ENCODE peak calls at places on chromosomes 7 and 10, in four cellular contexts. T is IMR-90, C is H9, G is H1. E is an unnamed sample.
A peak's percentile ranks its signal among the peaks of the same experiment; 100 is the strongest.

GRCh38 chr10:80694930-80695329 is 157.2 kb downstream of the SH2D4B start:
- DNase-seq in T (no peak), C (no peak), G (peak; percentile 39), E (no peak)

GRCh38 chr7:2353650-2354172 is 916 bp upstream of the EIF3B start:
- DNase-seq in T (peak; percentile 86), C (peak; percentile 88), G (no peak), E (peak; percentile 92)

GRCh38 chr10:79937661-79938226 is 11.2 kb downstream of the SFTPD start:
- DNase-seq in T (no peak), C (peak; percentile 9), G (peak; percentile 28), E (no peak)

GRCh38 chr7:135858379-135858778 is 109.8 kb upstream of the FAM180A start:
- DNase-seq in T (no peak), C (no peak), G (no peak), E (no peak)

GRCh38 chr10:43667736-43668371 is 19.2 kb upstream of the ZNF32 start:
- DNase-seq in T (no peak), C (no peak), G (no peak), E (no peak)

GRCh38 chr10:11846542-11846941 is 23.4 kb downstream of the PROSER2 start:
- DNase-seq in T (peak; percentile 9), C (no peak), G (no peak), E (no peak)

GRCh38 chr10:43884516-43885105 is 235.9 kb upstream of the ZNF32 start:
- DNase-seq in T (no peak), C (no peak), G (peak; percentile 16), E (no peak)

GRCh38 chr7:53642361-53642760 is 606.9 kb downstream of the POM121L12 start:
- DNase-seq in T (no peak), C (no peak), G (no peak), E (peak; percentile 30)

GRCh38 chr7:64183126-64183742 is 23.8 kb upstream of the ZNF735 start:
- DNase-seq in T (no peak), C (no peak), G (peak; percentile 52), E (no peak)

GRCh38 chr10:86652361-86653202 is 1.8 kb upstream of the OPN4 start:
- DNase-seq in T (peak; percentile 21), C (peak; percentile 31), G (no peak), E (no peak)

GRCh38 chr10:117778241-117778640 is 235.7 kb downstream of the EMX2 start:
- DNase-seq in T (no peak), C (no peak), G (no peak), E (no peak)

GRCh38 chr7:20132596-20132995 is 84.6 kb downstream of the MACC1 start:
- DNase-seq in T (no peak), C (no peak), G (no peak), E (peak; percentile 47)

GRCh38 chr10:121618906-121619305 is 20.7 kb upstream of the FGFR2 start:
- DNase-seq in T (no peak), C (no peak), G (no peak), E (no peak)

GRCh38 chr10:44334621-44335184 is 50.2 kb downstream of the CXCL12 start:
- DNase-seq in T (peak; percentile 89), C (no peak), G (no peak), E (no peak)

GRCh38 chr7:44145969-44146897 is 5.1 kb upstream of the MYL7 start:
- DNase-seq in T (peak; percentile 12), C (peak; percentile 96), G (peak; percentile 92), E (peak; percentile 95)

GRCh38 chr10:88019753-88020152 is 156.3 kb downstream of the PTEN start:
- DNase-seq in T (peak; percentile 63), C (no peak), G (no peak), E (no peak)

GRCh38 chr10:5574642-5575131 is 49.9 kb downstream of the CALML3 start:
- DNase-seq in T (no peak), C (no peak), G (no peak), E (no peak)

GRCh38 chr7:47937065-47937687 is 11.1 kb downstream of the PKD1L1 start:
- DNase-seq in T (no peak), C (no peak), G (no peak), E (no peak)

GRCh38 chr7:2288986-2289611 is 25.1 kb downstream of the SNX8 start:
- DNase-seq in T (no peak), C (no peak), G (no peak), E (no peak)

GRCh38 chr7:152854386-152854785 is 94.8 kb downstream of the ACTR3B start:
- DNase-seq in T (no peak), C (no peak), G (no peak), E (no peak)

GRCh38 chr7:150451833-150452431 is 1.5 kb downstream of the GIMAP8 start:
- DNase-seq in T (no peak), C (no peak), G (no peak), E (no peak)

GRCh38 chr7:54788664-54789063 is 29.7 kb upstream of the SEC61G start:
- DNase-seq in T (peak; percentile 96), C (peak; percentile 72), G (no peak), E (peak; percentile 92)

GRCh38 chr7:137874390-137874789 is 27.6 kb upstream of the DGKI start:
- DNase-seq in T (peak; percentile 91), C (no peak), G (no peak), E (no peak)

GRCh38 chr10:5906651-5907050 is 16.6 kb downstream of the FBH1 start:
- DNase-seq in T (no peak), C (no peak), G (no peak), E (no peak)

GRCh38 chr10:1625731-1626130 is 111.6 kb downstream of the ADARB2 start:
- DNase-seq in T (no peak), C (no peak), G (no peak), E (no peak)

GRCh38 chr7:82810558-82811259 is 352.0 kb downstream of the PCLO start:
- DNase-seq in T (peak; percentile 83), C (no peak), G (no peak), E (peak; percentile 72)

GRCh38 chr7:80218723-80219122 is 84.1 kb downstream of the GNAI1 start:
- DNase-seq in T (peak; percentile 95), C (no peak), G (no peak), E (no peak)

GRCh38 chr7:64619705-64620104 is 46.2 kb upstream of the ZNF107 start:
- DNase-seq in T (no peak), C (no peak), G (no peak), E (peak; percentile 25)

GRCh38 chr7:146575903-146576302 is 459.3 kb downstream of the CNTNAP2 start:
- DNase-seq in T (no peak), C (no peak), G (no peak), E (no peak)

GRCh38 chr10:114943000-114943399 is 5.0 kb downstream of the TRUB1 start:
- DNase-seq in T (no peak), C (no peak), G (no peak), E (no peak)

GRCh38 chr7:55288070-55288824 is 76.9 kb upstream of the LANCL2 start:
- DNase-seq in T (no peak), C (no peak), G (no peak), E (no peak)

GRCh38 chr7:105587899-105588690 is 6.8 kb upstream of the EFCAB10 start:
- DNase-seq in T (peak; percentile 27), C (no peak), G (no peak), E (peak; percentile 47)

GRCh38 chr7:130234078-130234477 is 26.4 kb downstream of the SSMEM1 start:
- DNase-seq in T (no peak), C (no peak), G (no peak), E (no peak)

GRCh38 chr7:117828831-117829230 is 44.4 kb downstream of the CTTNBP2 start:
- DNase-seq in T (no peak), C (no peak), G (no peak), E (no peak)

GRCh38 chr7:117829450-117829849 is 43.8 kb downstream of the CTTNBP2 start:
- DNase-seq in T (no peak), C (no peak), G (no peak), E (no peak)

GRCh38 chr7:117824605-117825004 is 48.6 kb downstream of the CTTNBP2 start:
- DNase-seq in T (no peak), C (no peak), G (no peak), E (no peak)

GRCh38 chr7:117827861-117828260 is 45.4 kb downstream of the CTTNBP2 start:
- DNase-seq in T (peak; percentile 91), C (no peak), G (no peak), E (peak; percentile 47)

DNA sequence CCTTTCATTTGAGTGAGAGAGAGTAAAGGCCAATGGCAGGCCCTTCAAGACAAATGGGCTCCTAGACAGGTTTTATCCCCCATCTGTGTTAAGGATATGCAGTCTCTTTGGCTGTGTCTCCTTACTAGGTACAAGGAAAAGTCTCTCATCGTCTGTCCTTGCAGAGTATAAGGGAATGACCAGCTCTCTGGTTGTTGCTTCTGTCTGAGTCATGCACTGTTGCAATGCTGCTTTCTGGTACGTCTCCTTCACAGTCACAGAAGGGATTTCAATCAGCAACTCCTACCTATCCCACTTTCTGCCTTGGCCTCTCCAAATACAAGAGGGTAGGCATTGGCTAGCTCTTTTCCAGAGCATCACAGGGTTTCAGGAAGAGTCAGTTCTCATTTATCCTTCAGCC is 48.1 kb downstream of the CTTNBP2 start:
- DNase-seq in T (peak; percentile 90), C (no peak), G (no peak), E (no peak)
- H3K56ac ChIP-seq in T (no peak overlapping the region), C (no peak overlapping the region), G (no peak overlapping the region), E (no peak overlapping the region)

GRCh38 chr7:15130666-15131541 is 228.4 kb upstream of the DGKB start:
- DNase-seq in T (peak; percentile 58), C (no peak), G (no peak), E (no peak)
- H3K23ac ChIP-seq in T (no peak overlapping the region), C (no peak overlapping the region), G (no peak overlapping the region), E (no peak overlapping the region)

GRCh38 chr10:130801276-130801675 is 510.2 kb downstream of the TCERG1L start:
- DNase-seq in T (no peak), C (no peak), G (no peak), E (no peak)
- H3K27me3 ChIP-seq in T (no peaks in the 10 kb centered on the region), C (no peaks in the 10 kb centered on the region), G (no peaks in the 10 kb centered on the region), E (no peaks in the 10 kb centered on the region)

GRCh38 chr10:30557884-30558283 is 71.7 kb downstream of the LYZL2 start:
- DNase-seq in T (peak; percentile 47), C (no peak), G (no peak), E (peak; percentile 95)
- H3K56ac ChIP-seq in T (no peak overlapping the region), C (no peak overlapping the region), G (no peak overlapping the region), E (no peak overlapping the region)

DNA sequence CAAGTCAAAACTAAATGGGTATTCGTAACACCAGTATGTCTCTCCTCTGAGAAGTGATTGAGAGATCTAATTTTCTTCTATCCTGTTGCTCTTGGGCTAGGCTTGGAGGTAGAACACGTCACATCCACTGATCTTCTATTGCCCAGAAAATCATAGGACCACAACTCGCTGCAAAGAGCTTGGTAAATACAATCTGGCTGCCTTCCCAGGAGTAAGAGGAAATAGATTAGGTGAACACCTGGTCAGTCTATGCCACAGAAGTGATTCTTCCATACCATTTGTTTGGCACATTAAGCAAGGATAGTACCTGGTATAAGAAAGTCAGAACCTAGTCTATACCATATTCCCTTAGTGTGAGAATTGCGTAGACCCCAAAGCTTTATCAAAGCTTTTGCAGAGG is 129.3 kb upstream of the PHYHIPL start:
- DNase-seq in T (no peak), C (no peak), G (no peak), E (no peak)
- H3K23ac ChIP-seq in T (no peak overlapping the region), C (no peak overlapping the region), G (no peak overlapping the region), E (no peak overlapping the region)

DNA sequence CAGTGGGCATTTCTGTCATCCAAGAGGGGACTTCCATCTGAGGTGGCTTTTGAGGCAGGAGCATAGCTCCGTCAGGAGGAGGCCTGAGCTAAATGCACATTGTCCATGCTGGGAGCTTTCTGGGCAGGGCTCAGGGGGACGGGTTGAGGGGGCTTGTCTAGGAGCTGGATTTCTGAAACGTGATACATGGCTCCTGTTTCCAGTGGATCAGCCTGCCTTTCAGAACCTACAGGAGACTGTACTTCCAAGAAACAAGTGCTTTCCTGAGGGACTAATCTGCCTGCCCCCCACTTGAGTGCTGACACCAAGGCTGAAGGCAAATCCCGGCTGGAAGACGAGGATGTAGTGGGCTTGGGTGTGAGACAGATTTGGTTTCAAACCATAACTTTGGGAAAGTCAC is 40.5 kb upstream of the GDF10 start:
- DNase-seq in T (no peak), C (no peak), G (peak; percentile 7), E (no peak)
- H3K27me3 ChIP-seq in T (peaks cover 15% of the 10 kb centered on the region), C (no peaks in the 10 kb centered on the region), G (no peaks in the 10 kb centered on the region), E (no peaks in the 10 kb centered on the region)

GRCh38 chr7:66524738-66525137 is 103.9 kb upstream of the KCTD7 start:
- DNase-seq in T (no peak), C (no peak), G (no peak), E (no peak)
- H3K56ac ChIP-seq in T (no peak overlapping the region), C (no peak overlapping the region), G (no peak overlapping the region), E (no peak overlapping the region)

E was measured in mesendoderm.